ENCODE peak calls at places on chromosomes 6 and 20, in ten cellular contexts. Y, L, K, S, W, X, M, Z, O and G are unnamed samples.

GRCh38 chr6:47438481-47439347 is 38.9 kb upstream of the CD2AP start:
- DNase-seq in O (no peak), L (peak), Y (no peak), M (no peak), K (no peak), W (peak), X (no peak), Z (no peak), S (no peak), G (no peak)

GRCh38 chr6:170049641-170050491 is 241.0 kb downstream of the DLL1 start:
- DNase-seq in Y (peak), L (no peak), M (no peak), K (no peak), W (no peak), Z (no peak), S (no peak), O (no peak), X (no peak), G (no peak)

GRCh38 chr6:32625137-32625536 is 12.1 kb upstream of the HLA-DQA1 start:
- DNase-seq in S (no peak), O (no peak), K (no peak), Z (no peak), X (no peak), Y (no peak), L (no peak), W (no peak), M (no peak), G (no peak)

GRCh38 chr6:6908116-6908515 is 199.6 kb upstream of the RREB1 start:
- DNase-seq in O (no peak), X (no peak), K (no peak), M (no peak), Y (no peak), S (no peak), W (no peak), Z (no peak), L (no peak), G (no peak)

GRCh38 chr6:149864578-149865535 is 698 bp upstream of the LRP11 start:
- DNase-seq in W (peak), Y (peak), L (peak), O (peak), X (peak), S (no peak), K (no peak), M (peak), Z (peak), G (no peak)

GRCh38 chr6:167420858-167421766 is 96.2 kb downstream of the TTLL2 start:
- DNase-seq in X (no peak), Y (no peak), W (no peak), O (no peak), S (no peak), Z (no peak), M (no peak), L (no peak), K (no peak), G (no peak)

GRCh38 chr6:106973018-106973840 is 1.3 kb downstream of the CD24 start:
- DNase-seq in W (peak), O (peak), X (no peak), K (no peak), L (no peak), Y (peak), M (peak), Z (peak), S (peak), G (peak)

GRCh38 chr6:109523478-109523877 is 40.5 kb upstream of the ZBTB24 start:
- DNase-seq in O (no peak), S (no peak), Y (no peak), X (no peak), M (no peak), L (peak), Z (no peak), W (peak), K (no peak), G (no peak)

GRCh38 chr6:128057541-128058335 is 156.9 kb upstream of the THEMIS start:
- DNase-seq in M (no peak), Y (no peak), K (no peak), W (no peak), L (no peak), O (no peak), X (no peak), S (no peak), Z (no peak), G (no peak)

GRCh38 chr6:75602897-75603395 is 1.3 kb downstream of the SENP6 start:
- DNase-seq in X (no peak), Z (no peak), Y (no peak), S (no peak), O (no peak), W (peak), K (no peak), L (no peak), M (no peak), G (peak)

GRCh38 chr6:1987640-1988039 is 257.8 kb downstream of the GMDS start:
- DNase-seq in X (no peak), M (no peak), L (no peak), S (no peak), K (no peak), O (no peak), Y (no peak), W (no peak), Z (no peak), G (no peak)

GRCh38 chr6:75849329-75850025 is 100.4 kb downstream of the MYO6 start:
- DNase-seq in Z (no peak), X (no peak), K (no peak), Y (peak), O (no peak), L (no peak), M (no peak), W (no peak), S (no peak), G (no peak)

GRCh38 chr20:20076297-20077065 is 24.1 kb downstream of the CFAP61 start:
- DNase-seq in S (no peak), Y (no peak), X (peak), K (no peak), Z (no peak), M (no peak), L (no peak), W (peak), O (no peak), G (no peak)

GRCh38 chr20:41072099-41072798 is 43.6 kb downstream of the TOP1 start:
- DNase-seq in W (peak), S (no peak), M (no peak), L (no peak), O (no peak), K (no peak), Y (peak), Z (no peak), X (no peak), G (no peak)

GRCh38 chr20:7716286-7716972 is 223.8 kb downstream of the HAO1 start:
- DNase-seq in X (no peak), O (no peak), K (no peak), L (peak), Z (no peak), S (no peak), Y (no peak), W (no peak), M (no peak), G (no peak)

GRCh38 chr6:20916081-20916480 is 381.8 kb downstream of the CDKAL1 start:
- DNase-seq in X (no peak), Z (no peak), M (no peak), O (no peak), K (no peak), W (no peak), Y (no peak), L (no peak), S (no peak), G (no peak)

GRCh38 chr6:138965291-138965874 is 22.7 kb downstream of the REPS1 start:
- DNase-seq in W (no peak), Z (no peak), M (no peak), L (no peak), K (no peak), X (no peak), O (no peak), S (no peak), Y (no peak), G (no peak)

GRCh38 chr6:108988765-108989164 is 105.9 kb downstream of the SESN1 start:
- DNase-seq in L (no peak), K (no peak), O (no peak), M (no peak), S (no peak), Y (no peak), W (no peak), X (no peak), Z (no peak), G (no peak)

GRCh38 chr6:158042245-158042798 is 60.7 kb downstream of the SYNJ2 start:
- DNase-seq in X (no peak), Z (no peak), W (peak), M (no peak), K (no peak), Y (peak), L (no peak), O (no peak), S (no peak), G (no peak)

GRCh38 chr20:49990310-49990720 is 7.5 kb downstream of the SNAI1 start:
- DNase-seq in Z (no peak), K (no peak), M (no peak), X (no peak), O (no peak), S (no peak), W (no peak), Y (peak), L (no peak), G (no peak)